ENCODE peak calls at places on chromosome 17, in ten cellular contexts. Z, I, L, P, E, A, Y, D, R and N are unnamed samples.

GRCh38 chr17:40554646-40555295 is 10.5 kb downstream of the CCR7 start:
- DNase-seq in L (peak; percentile 42), P (no peak), Y (peak; percentile 9), E (no peak), R (no peak), Z (no peak), A (no peak), I (no peak), D (no peak), N (no peak)

GRCh38 chr17:6648181-6648580 is 3.2 kb downstream of the MED31 start:
- DNase-seq in I (no peak), R (no peak), Z (no peak), P (peak; percentile 25), E (no peak), A (no peak), Y (no peak), L (no peak), D (no peak), N (no peak)

GRCh38 chr17:10295728-10296343 is 77.0 kb downstream of the MYH13 start:
- DNase-seq in P (peak; percentile 74), D (peak; percentile 68), I (peak; percentile 56), Y (peak; percentile 26), Z (peak; percentile 48), A (peak; percentile 36), E (peak; percentile 13), L (no peak), R (no peak), N (peak; percentile 55)

GRCh38 chr17:45722161-45722560 is 62.0 kb upstream of the CRHR1 start:
- DNase-seq in Y (no peak), E (no peak), L (no peak), R (no peak), Z (no peak), D (no peak), P (no peak), I (no peak), A (no peak), N (no peak)

GRCh38 chr17:58085039-58085715 is 2.0 kb downstream of the DYNLL2 start:
- DNase-seq in D (no peak), L (no peak), R (no peak), Y (no peak), A (no peak), Z (no peak), E (no peak), P (no peak), I (no peak), N (peak; percentile 57)

GRCh38 chr17:74211141-74211928 is 2.0 kb upstream of the TTYH2 start:
- DNase-seq in A (no peak), P (no peak), D (peak; percentile 25), Y (no peak), E (no peak), Z (no peak), L (no peak), R (no peak), I (peak; percentile 22), N (peak; percentile 24)

GRCh38 chr17:4610162-4610561 is 25.8 kb downstream of the SMTNL2 start:
- DNase-seq in P (no peak), R (no peak), I (no peak), A (no peak), Y (no peak), E (no peak), Z (no peak), L (no peak), D (no peak), N (no peak)

GRCh38 chr17:45433136-45433535 is 466 bp upstream of the ARHGAP27 start:
- DNase-seq in E (no peak), P (no peak), L (no peak), Z (no peak), I (no peak), Y (no peak), R (no peak), D (no peak), A (no peak), N (no peak)